ENCODE peak calls at places on chromosomes 3 and 15, in four cellular contexts. F, D, B and R are unnamed samples.

GRCh38 chr15:40055576-40056293 is 16.8 kb upstream of the SRP14 start:
- DNase-seq in F (peak; percentile 90), D (no peak), B (no peak), R (no peak)

GRCh38 chr3:163306405-163306804 is 1771.9 kb downstream of the SI start:
- DNase-seq in F (no peak), D (no peak), B (no peak), R (no peak)

GRCh38 chr3:134197681-134198261 is 52.9 kb downstream of the RYK start:
- DNase-seq in F (no peak), D (no peak), B (peak; percentile 32), R (peak; percentile 64)

GRCh38 chr15:49621327-49622210 is 721 bp downstream of the DTWD1 start:
- DNase-seq in F (no peak), D (no peak), B (no peak), R (peak; percentile 28)

GRCh38 chr3:158205994-158206393 is 96.1 kb downstream of the RSRC1 start:
- DNase-seq in F (no peak), D (no peak), B (peak; percentile 16), R (peak; percentile 9)

GRCh38 chr15:71199384-71200351 is 84.4 kb downstream of the THSD4 start:
- DNase-seq in F (no peak), D (no peak), B (no peak), R (no peak)

GRCh38 chr3:117141821-117142220 is 432.2 kb downstream of the TUSC7 start:
- DNase-seq in F (no peak), D (no peak), B (no peak), R (no peak)

GRCh38 chr15:32106401-32107381 is 76.4 kb downstream of the CHRNA7 start:
- DNase-seq in F (no peak), D (no peak), B (no peak), R (no peak)

GRCh38 chr15:64112904-64113303 is 17.1 kb downstream of the SNX1 start:
- DNase-seq in F (no peak), D (no peak), B (no peak), R (peak; percentile 57)

GRCh38 chr3:170603770-170604510 is 18.1 kb upstream of the SLC7A14 start:
- DNase-seq in F (no peak), D (no peak), B (no peak), R (no peak)

GRCh38 chr3:78176869-78177268 is 1137.0 kb downstream of the ROBO2 start:
- DNase-seq in F (no peak), D (no peak), B (no peak), R (no peak)

GRCh38 chr3:38816026-38816425 is at the start of gene SCN10A:
- DNase-seq in F (no peak), D (no peak), B (no peak), R (no peak)

GRCh38 chr3:124213641-124214040 is 221.7 kb upstream of the ROPN1 start:
- DNase-seq in F (no peak), D (no peak), B (no peak), R (no peak)

GRCh38 chr3:182370949-182371348 is 422.4 kb upstream of the ATP11B start:
- DNase-seq in F (no peak), D (no peak), B (no peak), R (no peak)

GRCh38 chr3:117200962-117201361 is 491.4 kb downstream of the TUSC7 start:
- DNase-seq in F (no peak), D (no peak), B (no peak), R (no peak)

GRCh38 chr3:34283743-34284142 is 485.3 kb downstream of the PDCD6IP start:
- DNase-seq in F (no peak), D (no peak), B (no peak), R (no peak)

GRCh38 chr15:61527836-61528589 is 298.9 kb upstream of the RORA start:
- DNase-seq in F (no peak), D (no peak), B (no peak), R (peak; percentile 25)

GRCh38 chr3:112366428-112366931 is 33.5 kb downstream of the CD200 start:
- DNase-seq in F (no peak), D (no peak), B (no peak), R (no peak)

GRCh38 chr15:80849308-80849707 is 70.1 kb downstream of the CEMIP start:
- DNase-seq in F (no peak), D (no peak), B (no peak), R (no peak)

GRCh38 chr3:171873561-171873960 is 30.4 kb downstream of the TMEM212 start:
- DNase-seq in F (no peak), D (no peak), B (no peak), R (no peak)

GRCh38 chr3:8313591-8314298 is 187.9 kb upstream of the LMCD1 start:
- DNase-seq in F (no peak), D (no peak), B (no peak), R (no peak)

GRCh38 chr15:60883691-60884319 is 345.3 kb downstream of the RORA start:
- DNase-seq in F (no peak), D (no peak), B (no peak), R (no peak)

GRCh38 chr15:60384052-60384451 is 13.7 kb downstream of the ANXA2 start:
- DNase-seq in F (no peak), D (no peak), B (no peak), R (no peak)

GRCh38 chr15:80456517-80457497 is 52.6 kb downstream of the ARNT2 start:
- DNase-seq in F (no peak), D (no peak), B (no peak), R (peak; percentile 37)

GRCh38 chr15:34820110-34820509 is 24.8 kb upstream of the ACTC1 start:
- DNase-seq in F (no peak), D (no peak), B (no peak), R (no peak)

GRCh38 chr3:183287301-183287971 is 34.4 kb downstream of the B3GNT5 start:
- DNase-seq in F (peak; percentile 72), D (peak; percentile 45), B (no peak), R (no peak)

GRCh38 chr3:158339638-158340037 is 229.7 kb downstream of the RSRC1 start:
- DNase-seq in F (no peak), D (no peak), B (no peak), R (no peak)

GRCh38 chr15:69578792-69579587 is 126.4 kb downstream of the RPLP1 start:
- DNase-seq in F (peak; percentile 61), D (peak; percentile 63), B (no peak), R (no peak)

GRCh38 chr3:53238051-53238850 is 17.6 kb downstream of the TKT start:
- DNase-seq in F (no peak), D (no peak), B (no peak), R (no peak)

GRCh38 chr15:74191798-74192197 is 10.8 kb downstream of the STRA6 start:
- DNase-seq in F (no peak), D (no peak), B (no peak), R (no peak)

GRCh38 chr15:71295242-71296031 is 180.2 kb downstream of the THSD4 start:
- DNase-seq in F (no peak), D (no peak), B (no peak), R (peak; percentile 16)

GRCh38 chr3:179015551-179016020 is 56.0 kb downstream of the ZMAT3 start:
- DNase-seq in F (no peak), D (peak; percentile 24), B (peak; percentile 67), R (peak; percentile 91)

GRCh38 chr3:130341388-130341787 is 4.1 kb upstream of the COL6A5 start:
- DNase-seq in F (no peak), D (no peak), B (peak; percentile 5), R (no peak)

GRCh38 chr15:63601026-63601726 is 4.0 kb downstream of the FBXL22 start:
- DNase-seq in F (peak; percentile 67), D (no peak), B (no peak), R (peak; percentile 58)

GRCh38 chr3:32078085-32078634 is 28.3 kb upstream of the GPD1L start:
- DNase-seq in F (no peak), D (no peak), B (no peak), R (no peak)

GRCh38 chr15:68525815-68526214 is 53.0 kb upstream of the CORO2B start:
- DNase-seq in F (no peak), D (no peak), B (peak; percentile 56), R (no peak)

DNA sequence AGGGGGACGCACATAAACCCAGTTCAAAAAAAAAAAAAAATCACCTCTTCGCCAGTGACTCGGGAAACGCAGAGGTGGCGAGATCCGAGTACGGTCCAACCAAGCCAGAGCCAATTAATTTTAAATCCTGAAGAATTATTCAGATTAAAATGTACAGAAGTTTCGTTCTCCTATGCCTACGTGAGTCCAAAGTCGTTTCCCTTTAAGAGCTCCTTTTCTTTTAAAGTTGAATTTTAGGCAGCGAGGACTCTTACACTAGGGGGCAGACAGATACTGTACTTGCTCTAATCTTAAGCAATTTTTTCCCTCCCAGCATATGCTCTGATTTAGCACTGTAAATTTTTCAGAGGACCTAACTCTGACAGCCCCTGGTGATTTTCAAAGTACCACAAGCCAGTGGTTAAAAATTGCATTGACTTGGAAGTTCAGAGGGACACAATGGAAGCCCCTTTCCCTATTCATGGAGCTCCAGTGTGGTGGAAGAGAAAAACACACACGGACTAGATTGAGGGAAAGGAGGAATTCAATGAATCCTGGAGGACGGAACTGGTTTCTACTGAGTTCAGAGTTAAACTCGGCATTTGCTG is 3.3 kb upstream of the NR2F2 start:
- DNase-seq in F (no peak), D (peak; percentile 27), B (no peak), R (peak; percentile 55)
- TF ChIP-seq CTCF in F (peak; percentile 70), D (peak; percentile 77), B (peak; percentile 67), R (peak; percentile 44)

GRCh38 chr3:169421182-169421581 is 242.3 kb downstream of the MECOM start:
- DNase-seq in F (no peak), D (no peak), B (no peak), R (no peak)

DNA sequence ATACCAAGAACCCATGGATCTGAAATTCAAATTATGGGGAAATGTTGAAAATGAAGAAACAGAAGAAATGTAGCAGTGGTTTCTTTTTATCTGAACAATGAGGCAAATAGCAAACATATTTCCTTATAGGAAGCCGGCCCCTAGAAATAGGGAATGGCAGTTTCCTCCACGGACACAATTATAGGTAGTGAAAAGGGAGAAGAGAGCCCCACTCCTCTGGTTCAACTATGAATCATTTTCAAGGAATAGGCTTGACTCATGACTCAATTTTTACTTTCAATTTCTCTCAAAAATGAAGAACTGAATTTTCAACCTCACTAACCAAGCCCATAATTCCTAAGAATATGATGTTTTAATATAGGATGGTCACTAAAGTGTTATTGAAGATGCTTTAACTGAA is 243.1 kb downstream of the MECOM start:
- DNase-seq in F (no peak), D (no peak), B (no peak), R (no peak)
- H3K4me3 ChIP-seq in F (no peak overlapping the region), D (no peak overlapping the region), B (no peak overlapping the region), R (no peak overlapping the region)

GRCh38 chr3:193452338-193452737 is 73.8 kb upstream of the ATP13A5 start:
- DNase-seq in F (no peak), D (no peak), B (no peak), R (no peak)
- TF ChIP-seq CTCF in F (peak; percentile 11), D (no peak), B (peak; percentile 20), R (no peak)

GRCh38 chr15:42270551-42270950 is 2.5 kb upstream of the GANC start:
- DNase-seq in F (no peak), D (no peak), B (no peak), R (no peak)
- H3K4me3 ChIP-seq in F (no peak overlapping the region), D (no peak overlapping the region), B (no peak overlapping the region), R (no peak overlapping the region)

GRCh38 chr15:47673343-47673761 is 44.0 kb upstream of the SEMA6D start:
- DNase-seq in F (no peak), D (peak; percentile 44), B (no peak), R (no peak)
- TF ChIP-seq CTCF in F (no peak), D (no peak), B (no peak), R (no peak)